ENCODE peak calls at places on chromosome 22, in seven cellular contexts. One of them, this sample, is unnamed.
A peak's percentile ranks its signal among the peaks of the same experiment; 100 is the strongest.

GRCh38 chr22:22877523-22878210 is 9.9 kb upstream of the IGLL5 start:
- DNase-seq in stimulated activated naive B cell treated with anti-CD40 and anti-IgM and Interleukin-4, amounts not matched to agents 10 μg/mL and 1 μg/mL and 100 μg/mL, for 72 hours: no peak
- DNase-seq in activated naive CD8-positive, alpha-beta T cell treated with anti-CD3 and anti-CD28 coated beads, Interleukin-2, amount 10 ng/mL, durations not matched to agents 7 days and 5 days: peak; percentile 81
- DNase-seq in heart right ventricle: peak; percentile 59
- DNase-seq in fibroblast of lung: peak; percentile 14
- DNase-seq in NCI-H345: peak; percentile 18
- DNase-seq in stimulated activated naive CD8-positive, alpha-beta T cell treated with anti-CD3 and anti-CD28 coated beads, Interleukin-15, Interleukin-2, amounts not matched to agents 100 U/mL and 50 U/mL, for 24 hours: peak; percentile 82
- DNase-seq in this sample: peak; percentile 16

GRCh38 chr22:38120359-38121110 is 10.1 kb upstream of the BAIAP2L2 start:
- DNase-seq in stimulated activated naive CD8-positive, alpha-beta T cell treated with anti-CD3 and anti-CD28 coated beads, Interleukin-15, Interleukin-2, amounts not matched to agents 100 U/mL and 50 U/mL, for 24 hours: no peak
- DNase-seq in fibroblast of lung: no peak
- DNase-seq in activated naive CD8-positive, alpha-beta T cell treated with anti-CD3 and anti-CD28 coated beads, Interleukin-2, amount 10 ng/mL, durations not matched to agents 7 days and 5 days: no peak
- DNase-seq in NCI-H345: no peak
- DNase-seq in stimulated activated naive B cell treated with anti-CD40 and anti-IgM and Interleukin-4, amounts not matched to agents 10 μg/mL and 1 μg/mL and 100 μg/mL, for 72 hours: no peak
- DNase-seq in heart right ventricle: no peak
- DNase-seq in this sample: no peak

GRCh38 chr22:25645266-25645665 is 80.8 kb downstream of the GRK3 start:
- DNase-seq in NCI-H345: no peak
- DNase-seq in activated naive CD8-positive, alpha-beta T cell treated with anti-CD3 and anti-CD28 coated beads, Interleukin-2, amount 10 ng/mL, durations not matched to agents 7 days and 5 days: no peak
- DNase-seq in stimulated activated naive B cell treated with anti-CD40 and anti-IgM and Interleukin-4, amounts not matched to agents 10 μg/mL and 1 μg/mL and 100 μg/mL, for 72 hours: no peak
- DNase-seq in stimulated activated naive CD8-positive, alpha-beta T cell treated with anti-CD3 and anti-CD28 coated beads, Interleukin-15, Interleukin-2, amounts not matched to agents 100 U/mL and 50 U/mL, for 24 hours: no peak
- DNase-seq in fibroblast of lung: peak; percentile 71
- DNase-seq in heart right ventricle: no peak
- DNase-seq in this sample: no peak

GRCh38 chr22:20268350-20269012 is 363 bp upstream of the RTN4R start:
- DNase-seq in fibroblast of lung: peak; percentile 37
- DNase-seq in stimulated activated naive CD8-positive, alpha-beta T cell treated with anti-CD3 and anti-CD28 coated beads, Interleukin-15, Interleukin-2, amounts not matched to agents 100 U/mL and 50 U/mL, for 24 hours: peak; percentile 75
- DNase-seq in heart right ventricle: peak; percentile 51
- DNase-seq in activated naive CD8-positive, alpha-beta T cell treated with anti-CD3 and anti-CD28 coated beads, Interleukin-2, amount 10 ng/mL, durations not matched to agents 7 days and 5 days: peak; percentile 82
- DNase-seq in stimulated activated naive B cell treated with anti-CD40 and anti-IgM and Interleukin-4, amounts not matched to agents 10 μg/mL and 1 μg/mL and 100 μg/mL, for 72 hours: peak; percentile 31
- DNase-seq in NCI-H345: peak; percentile 35
- DNase-seq in this sample: peak; percentile 27

GRCh38 chr22:31142285-31142684 is 2.0 kb upstream of the PLA2G3 start:
- DNase-seq in stimulated activated naive CD8-positive, alpha-beta T cell treated with anti-CD3 and anti-CD28 coated beads, Interleukin-15, Interleukin-2, amounts not matched to agents 100 U/mL and 50 U/mL, for 24 hours: no peak
- DNase-seq in heart right ventricle: no peak
- DNase-seq in fibroblast of lung: no peak
- DNase-seq in NCI-H345: no peak
- DNase-seq in stimulated activated naive B cell treated with anti-CD40 and anti-IgM and Interleukin-4, amounts not matched to agents 10 μg/mL and 1 μg/mL and 100 μg/mL, for 72 hours: no peak
- DNase-seq in activated naive CD8-positive, alpha-beta T cell treated with anti-CD3 and anti-CD28 coated beads, Interleukin-2, amount 10 ng/mL, durations not matched to agents 7 days and 5 days: no peak
- DNase-seq in this sample: no peak

GRCh38 chr22:40426671-40427070 is 56.3 kb downstream of the SGSM3 start:
- DNase-seq in heart right ventricle: no peak
- DNase-seq in activated naive CD8-positive, alpha-beta T cell treated with anti-CD3 and anti-CD28 coated beads, Interleukin-2, amount 10 ng/mL, durations not matched to agents 7 days and 5 days: no peak
- DNase-seq in NCI-H345: peak; percentile 80
- DNase-seq in fibroblast of lung: peak; percentile 85
- DNase-seq in stimulated activated naive B cell treated with anti-CD40 and anti-IgM and Interleukin-4, amounts not matched to agents 10 μg/mL and 1 μg/mL and 100 μg/mL, for 72 hours: no peak
- DNase-seq in stimulated activated naive CD8-positive, alpha-beta T cell treated with anti-CD3 and anti-CD28 coated beads, Interleukin-15, Interleukin-2, amounts not matched to agents 100 U/mL and 50 U/mL, for 24 hours: no peak
- DNase-seq in this sample: no peak

GRCh38 chr22:31952459-31952858 is 8.1 kb downstream of the YWHAH start:
- DNase-seq in activated naive CD8-positive, alpha-beta T cell treated with anti-CD3 and anti-CD28 coated beads, Interleukin-2, amount 10 ng/mL, durations not matched to agents 7 days and 5 days: no peak
- DNase-seq in stimulated activated naive B cell treated with anti-CD40 and anti-IgM and Interleukin-4, amounts not matched to agents 10 μg/mL and 1 μg/mL and 100 μg/mL, for 72 hours: no peak
- DNase-seq in NCI-H345: no peak
- DNase-seq in fibroblast of lung: peak; percentile 94
- DNase-seq in heart right ventricle: no peak
- DNase-seq in stimulated activated naive CD8-positive, alpha-beta T cell treated with anti-CD3 and anti-CD28 coated beads, Interleukin-15, Interleukin-2, amounts not matched to agents 100 U/mL and 50 U/mL, for 24 hours: no peak
- DNase-seq in this sample: no peak

GRCh38 chr22:44424131-44424711 is 73.8 kb downstream of the RTL6 start:
- DNase-seq in activated naive CD8-positive, alpha-beta T cell treated with anti-CD3 and anti-CD28 coated beads, Interleukin-2, amount 10 ng/mL, durations not matched to agents 7 days and 5 days: no peak
- DNase-seq in stimulated activated naive CD8-positive, alpha-beta T cell treated with anti-CD3 and anti-CD28 coated beads, Interleukin-15, Interleukin-2, amounts not matched to agents 100 U/mL and 50 U/mL, for 24 hours: no peak
- DNase-seq in heart right ventricle: no peak
- DNase-seq in NCI-H345: no peak
- DNase-seq in fibroblast of lung: no peak
- DNase-seq in stimulated activated naive B cell treated with anti-CD40 and anti-IgM and Interleukin-4, amounts not matched to agents 10 μg/mL and 1 μg/mL and 100 μg/mL, for 72 hours: no peak
- DNase-seq in this sample: no peak

This sample was measured in NT2/D1.